ENCODE peak calls at places on chromosomes 13 and 19, in four cellular contexts. A is stomach, B is hepatocyte, Y is fibroblast of lung. C is an unnamed sample. For H3K4me1, the result is how much of the 10 kb centered on the place peaks cover.

GRCh38 chr13:52852444-52852843 is 4.0 kb upstream of the PCDH8 start:
- DNase-seq in B (no peak), A (no peak), Y (no peak), C (no peak)

GRCh38 chr19:53086949-53087348 is 16.3 kb downstream of the ZNF160 start:
- DNase-seq in B (no peak), Y (peak), A (no peak), C (no peak)

GRCh38 chr19:46392252-46392801 is 21.0 kb downstream of the CCDC8 start:
- DNase-seq in B (peak), Y (no peak), A (no peak), C (peak)

GRCh38 chr19:719081-719512 is 10.4 kb downstream of the PALM start:
- DNase-seq in B (no peak), A (no peak), Y (no peak), C (no peak)

GRCh38 chr13:110346661-110347067 is 39.6 kb downstream of the COL4A2 start:
- DNase-seq in A (no peak), Y (no peak), B (no peak), C (no peak)

GRCh38 chr13:27257648-27258253 is 6.4 kb downstream of the RPL21 start:
- DNase-seq in A (no peak), Y (no peak), B (no peak), C (no peak)

GRCh38 chr19:32902448-32902847 is 32.9 kb upstream of the SLC7A9 start:
- DNase-seq in A (no peak), B (peak), Y (no peak), C (no peak)

GRCh38 chr19:4196587-4197148 is 14.2 kb downstream of the ANKRD24 start:
- DNase-seq in B (no peak), Y (no peak), A (no peak), C (no peak)

GRCh38 chr19:10744848-10745293 is 27.0 kb downstream of the DNM2 start:
- DNase-seq in Y (no peak), B (no peak), A (peak), C (no peak)

GRCh38 chr19:39030854-39031367 is 1.4 kb downstream of the FBXO27 start:
- DNase-seq in A (no peak), Y (no peak), B (no peak), C (no peak)

GRCh38 chr13:38763446-38764381 is 76.8 kb downstream of the FREM2 start:
- DNase-seq in A (no peak), Y (peak), B (peak), C (peak)

GRCh38 chr19:1811472-1811894 is 593 bp downstream of the ATP8B3 start:
- DNase-seq in Y (peak), B (peak), A (peak), C (peak)

GRCh38 chr19:55464039-55464668 is 397 bp downstream of the C19orf85 start:
- DNase-seq in B (no peak), Y (no peak), A (no peak), C (no peak)

GRCh38 chr13:106484084-106484754 is 51.2 kb downstream of the EFNB2 start:
- DNase-seq in B (no peak), A (no peak), Y (peak), C (no peak)

GRCh38 chr19:1864480-1865171 is 1.2 kb upstream of the KLF16 start:
- DNase-seq in B (peak), A (peak), Y (peak), C (peak)

GRCh38 chr13:27942972-27943371 is 23.2 kb downstream of the PDX1 start:
- DNase-seq in B (no peak), Y (no peak), A (no peak), C (no peak)

GRCh38 chr19:17766543-17767131 is 15.4 kb downstream of the FCHO1 start:
- DNase-seq in A (peak), B (peak), Y (peak), C (peak)

GRCh38 chr19:17079710-17080440 is 4.3 kb downstream of the MYO9B start:
- DNase-seq in A (peak), Y (peak), B (peak), C (peak)

GRCh38 chr19:38263696-38264485 is 482 bp upstream of the SPINT2 start:
- DNase-seq in Y (peak), A (peak), B (peak), C (no peak)

GRCh38 chr13:75633285-75633684 is 2.8 kb upstream of the LMO7 start:
- DNase-seq in A (no peak), Y (peak), B (no peak), C (no peak)

GRCh38 chr13:98476538-98476966 is 100.4 kb downstream of the STK24 start:
- DNase-seq in A (peak), B (no peak), Y (peak), C (no peak)

GRCh38 chr13:98474292-98474691 is 102.6 kb downstream of the STK24 start:
- DNase-seq in Y (no peak), B (no peak), A (no peak), C (no peak)

GRCh38 chr13:98475521-98475920 is 101.4 kb downstream of the STK24 start:
- DNase-seq in A (no peak), B (no peak), Y (no peak), C (no peak)

GRCh38 chr13:98474761-98475160 is 102.1 kb downstream of the STK24 start:
- DNase-seq in B (no peak), A (no peak), Y (no peak), C (no peak)

DNA sequence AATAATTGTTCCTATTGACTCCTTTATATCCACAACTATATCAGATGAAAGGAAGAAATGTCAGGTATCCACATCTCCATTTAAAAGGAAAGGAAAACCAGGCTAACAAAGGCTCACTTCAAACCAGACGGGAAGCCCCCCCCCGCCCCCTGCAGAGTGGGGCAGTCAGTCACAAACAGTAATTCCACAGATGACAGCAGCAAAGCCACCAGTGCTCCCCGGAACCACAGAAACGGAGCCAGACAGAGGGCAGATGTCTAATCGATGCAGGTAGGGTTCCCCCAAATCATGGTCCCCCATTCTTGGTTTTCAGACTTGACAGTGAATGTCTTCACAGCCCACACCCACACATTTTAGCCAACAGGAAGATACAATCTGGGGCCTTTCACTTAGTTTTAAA is 100.8 kb downstream of the STK24 start:
- DNase-seq in Y (no peak), B (no peak), A (no peak), C (no peak)
- H3K4me3 ChIP-seq in Y (no peak), B (no peak), A (no peak), C (no peak)

GRCh38 chr13:41313117-41313516 is 2.0 kb downstream of the NAA16 start:
- DNase-seq in B (no peak), A (no peak), Y (no peak), C (no peak)
- H3K4me1 ChIP-seq in B (under half), A (under half), Y (under half), C (under half)

GRCh38 chr13:112131740-112132113 is 64.8 kb downstream of the SOX1 start:
- DNase-seq in A (peak), B (no peak), Y (no peak), C (no peak)

GRCh38 chr13:112132142-112132541 is 65.2 kb downstream of the SOX1 start:
- DNase-seq in Y (no peak), B (no peak), A (peak), C (no peak)

GRCh38 chr13:112132619-112133018 is 65.7 kb downstream of the SOX1 start:
- DNase-seq in A (peak), B (no peak), Y (no peak), C (no peak)

GRCh38 chr13:112129557-112129956 is 62.6 kb downstream of the SOX1 start:
- DNase-seq in A (no peak), Y (no peak), B (no peak), C (no peak)

GRCh38 chr13:112131081-112131739 is 64.3 kb downstream of the SOX1 start:
- DNase-seq in B (no peak), Y (no peak), A (peak), C (no peak)
- H3K27ac ChIP-seq in B (no peak), Y (no peak), A (no peak), C (no peak)

DNA sequence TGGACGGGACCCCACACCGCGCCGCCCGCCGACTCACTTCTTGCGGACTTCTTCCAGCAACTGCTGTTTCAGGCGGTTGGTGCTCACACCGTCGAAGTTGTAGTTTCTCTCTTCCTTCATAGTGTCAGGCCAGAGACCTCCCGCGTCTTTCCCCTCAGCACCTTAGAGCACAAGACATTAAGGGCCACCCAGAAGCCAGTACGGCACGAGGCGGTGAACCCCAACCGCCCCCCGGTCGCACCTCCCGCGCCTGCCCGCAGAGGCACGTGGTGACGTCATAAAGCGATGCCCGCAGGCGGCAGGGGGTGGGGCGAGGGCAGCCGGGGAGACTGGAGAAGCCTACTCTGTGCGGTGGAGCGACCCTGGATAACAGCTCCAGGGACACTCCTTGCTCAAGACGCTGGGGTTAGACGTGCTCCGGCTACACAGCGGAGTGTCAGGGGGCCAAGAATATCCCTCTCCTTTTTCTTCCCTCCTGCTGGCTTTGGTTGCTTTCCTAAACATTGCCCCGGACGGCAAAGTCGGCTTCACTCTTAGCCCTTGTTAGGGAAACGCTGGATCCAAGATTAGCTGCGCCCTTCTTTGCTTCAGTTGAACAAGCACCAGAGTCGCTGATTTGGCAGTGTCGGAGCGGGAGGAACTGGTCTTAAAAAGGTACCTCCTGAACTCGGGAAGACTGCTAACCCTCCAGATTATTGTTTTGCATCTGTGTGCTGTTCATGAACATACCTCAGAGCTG is at the start of gene CCDC169:
- DNase-seq in B (peak), Y (peak), A (peak), C (peak)
- H3K4me3 ChIP-seq in B (peak), Y (peak), A (peak), C (peak)

DNA sequence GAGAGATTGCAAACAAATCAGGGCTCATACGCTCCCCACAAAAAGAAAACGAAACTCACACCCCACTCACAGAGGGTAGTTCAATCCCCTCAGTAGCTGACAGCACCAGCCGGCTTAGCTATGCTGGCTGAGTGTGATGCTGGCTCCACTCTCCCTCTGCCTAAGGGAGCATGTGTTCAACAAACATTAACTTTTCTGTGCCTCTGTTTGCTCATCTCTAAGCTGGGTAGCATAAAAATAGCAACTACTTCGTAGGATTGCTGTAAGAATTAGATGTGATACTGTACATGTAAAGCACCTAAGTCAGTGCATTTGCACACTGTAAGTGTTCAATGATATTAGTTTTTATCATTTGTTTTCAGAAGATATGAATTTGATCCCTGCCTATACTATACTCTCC is 282.5 kb downstream of the FOXO1 start:
- DNase-seq in B (no peak), A (no peak), Y (no peak), C (no peak)
- H3K4me1 ChIP-seq in B (under half), A (under half), Y (under half), C (under half)

GRCh38 chr13:29849731-29850212 is 645 bp downstream of the UBL3 start:
- DNase-seq in B (peak), A (peak), Y (peak), C (peak)

GRCh38 chr13:29847501-29847983 is 2.9 kb downstream of the UBL3 start:
- DNase-seq in Y (peak), A (no peak), B (peak), C (peak)

GRCh38 chr13:29850213-29850898 is at the start of gene UBL3:
- DNase-seq in B (peak), A (peak), Y (peak), C (peak)

GRCh38 chr13:29846475-29847256 is 3.8 kb downstream of the UBL3 start:
- DNase-seq in B (no peak), Y (no peak), A (no peak), C (no peak)

GRCh38 chr13:29849071-29849541 is 1.3 kb downstream of the UBL3 start:
- DNase-seq in Y (peak), A (no peak), B (peak), C (peak)
- H3K27ac ChIP-seq in Y (peak), A (peak), B (peak), C (peak)

DNA sequence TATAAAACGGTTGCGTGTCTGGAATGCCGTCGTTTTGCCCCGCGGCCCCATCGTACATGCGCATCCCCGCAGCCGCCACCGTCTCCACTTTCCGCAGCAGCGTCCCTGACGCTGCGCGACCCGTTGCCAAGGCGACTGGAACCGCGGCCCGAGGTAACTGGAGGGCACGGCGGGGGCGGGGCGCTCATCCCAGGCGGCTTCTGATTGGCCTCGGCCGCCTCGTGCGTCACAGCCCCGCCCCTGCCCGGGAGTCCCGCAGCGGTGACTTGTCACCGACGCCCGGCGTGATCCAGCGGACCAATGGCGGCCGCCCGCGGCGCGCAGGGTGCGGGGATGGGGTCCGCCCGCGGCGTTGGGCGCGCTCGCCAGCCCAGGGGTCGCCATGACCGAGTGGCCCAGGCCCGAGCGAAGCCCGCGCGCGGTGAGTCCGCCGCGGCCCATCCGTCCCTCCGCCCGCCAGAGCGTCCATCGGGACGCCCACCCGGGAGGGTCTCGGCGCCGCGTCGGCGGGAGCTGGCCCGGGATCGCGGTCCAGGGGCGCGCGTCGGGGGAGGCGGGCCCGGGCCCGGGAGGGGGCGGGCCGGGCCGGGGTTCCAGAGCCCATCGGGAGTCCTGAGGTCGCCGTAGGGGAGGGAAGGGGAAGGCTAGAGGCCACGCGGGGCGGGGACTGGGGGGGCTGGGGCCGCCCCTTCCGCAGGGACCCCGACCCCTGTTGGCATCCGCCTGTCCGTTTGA is at the start of gene ZSCAN1:
- DNase-seq in A (peak), B (peak), Y (peak), C (peak)
- H3K4me3 ChIP-seq in A (peak), B (peak), Y (peak), C (peak)

GRCh38 chr19:15318241-15318691 is 14.1 kb downstream of the BRD4 start:
- DNase-seq in A (no peak), B (no peak), Y (peak), C (no peak)

GRCh38 chr19:15321739-15322138 is 10.6 kb downstream of the BRD4 start:
- DNase-seq in A (no peak), B (no peak), Y (no peak), C (no peak)

GRCh38 chr19:15323496-15324235 is 8.7 kb downstream of the BRD4 start:
- DNase-seq in Y (peak), A (peak), B (peak), C (no peak)

GRCh38 chr19:15317392-15318011 is 14.8 kb downstream of the BRD4 start:
- DNase-seq in B (no peak), Y (peak), A (no peak), C (no peak)

DNA sequence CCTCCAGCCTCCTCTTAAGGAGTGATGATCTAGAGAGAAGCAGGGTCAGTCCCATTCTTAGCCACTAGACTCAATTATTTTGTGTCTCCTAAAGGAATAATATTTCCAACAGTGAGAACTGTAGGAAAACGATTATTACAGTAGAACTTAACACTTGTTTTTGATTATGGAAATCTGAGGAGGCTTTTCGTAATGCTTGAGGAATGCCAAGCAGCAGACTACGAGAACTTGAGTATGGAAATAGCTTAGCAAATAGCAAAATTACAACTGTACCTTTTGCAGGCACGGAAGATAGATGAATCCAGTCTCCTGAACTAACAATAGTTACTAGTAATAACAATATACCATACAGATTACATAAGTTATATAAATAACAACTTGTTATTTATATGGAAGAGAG is 12.2 kb downstream of the BRD4 start:
- DNase-seq in A (no peak), B (no peak), Y (peak), C (no peak)
- H3K4me1 ChIP-seq in A (half or more), B (half or more), Y (half or more), C (under half)

GRCh38 chr13:97018029-97018819 is 23.9 kb upstream of the OXGR1 start:
- DNase-seq in B (peak), Y (peak), A (no peak), C (peak)

GRCh38 chr13:97020194-97020593 is 25.9 kb upstream of the OXGR1 start:
- DNase-seq in B (no peak), Y (no peak), A (no peak), C (no peak)

GRCh38 chr13:97017322-97017721 is 23.0 kb upstream of the OXGR1 start:
- DNase-seq in A (no peak), Y (no peak), B (no peak), C (no peak)

GRCh38 chr13:97021241-97021640 is 27.0 kb upstream of the OXGR1 start:
- DNase-seq in B (peak), A (no peak), Y (no peak), C (no peak)

DNA sequence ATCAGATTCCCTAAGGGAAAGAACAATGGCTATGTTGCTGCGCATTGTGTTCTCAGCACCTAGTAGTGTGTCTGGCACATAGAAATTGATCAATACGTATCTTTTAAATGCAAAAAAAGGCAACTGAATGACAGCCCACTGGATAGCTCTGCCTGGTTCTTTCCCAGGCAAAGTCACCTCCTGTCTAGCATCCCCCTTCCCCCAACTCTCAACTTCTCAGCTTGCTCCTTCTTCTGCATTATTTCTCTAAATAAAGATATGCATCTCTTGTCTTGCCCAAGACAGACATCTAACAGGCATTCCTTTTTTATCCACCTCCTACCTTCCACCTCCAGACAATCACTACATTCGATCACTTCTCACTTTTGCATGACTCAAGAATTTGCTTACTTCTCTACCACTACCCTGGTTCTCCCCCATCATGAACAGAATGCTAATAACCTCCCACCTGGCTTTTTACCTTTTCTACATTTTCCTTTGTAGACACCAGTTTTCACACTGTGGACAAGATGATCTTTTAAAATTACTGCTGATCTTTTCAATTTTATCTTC is 26.5 kb upstream of the OXGR1 start:
- DNase-seq in A (no peak), Y (no peak), B (no peak), C (no peak)
- H3K27ac ChIP-seq in A (no peak), Y (no peak), B (peak), C (no peak)

GRCh38 chr19:48396871-48397176 is 3.4 kb downstream of the GRIN2D start:
- DNase-seq in Y (no peak), B (no peak), A (no peak), C (no peak)
- H3K4me3 ChIP-seq in Y (no peak), B (no peak), A (no peak), C (no peak)

C was measured in SJCRH30.